ENCODE peak calls at places on chromosomes 3 and 15, in five cellular contexts. Y is cardiac fibroblast; M is NK-92 treated with Interleukin-12 subunit alpha and Interleukin-12 subunit beta, amount 100 ng/mL, for 24 hours; X is stimulated activated effector memory CD8-positive, alpha-beta T cell treated with anti-CD3 and anti-CD28 coated beads, Interleukin-12 subunit alpha, Interleukin-12 subunit beta, amount 100 ng/mL, for 72 hours; L is adipocyte. F is an unnamed sample.

GRCh38 chr3:48565591-48566400 is 2.2 kb upstream of the UCN2 start:
- DNase-seq in Y (peak), M (no peak), X (no peak), L (peak), F (no peak)

GRCh38 chr3:53941945-53942344 is 50.3 kb upstream of the SELENOK start:
- DNase-seq in Y (peak), M (no peak), X (no peak), L (no peak), F (no peak)

GRCh38 chr3:155325263-155325835 is 31.9 kb upstream of the STRIT1 start:
- DNase-seq in Y (no peak), M (no peak), X (no peak), L (no peak), F (no peak)

GRCh38 chr15:31264534-31265089 is 62.0 kb upstream of the KLF13 start:
- DNase-seq in Y (no peak), M (no peak), X (no peak), L (no peak), F (peak)

GRCh38 chr15:47991376-47991775 is 129.4 kb upstream of the SLC24A5 start:
- DNase-seq in Y (peak), M (no peak), X (no peak), L (no peak), F (no peak)

GRCh38 chr15:27527490-27528067 is 556.6 kb downstream of the GABRG3 start:
- DNase-seq in Y (no peak), M (no peak), X (no peak), L (no peak), F (no peak)

GRCh38 chr3:141452045-141452444 is 34.8 kb upstream of the RASA2 start:
- DNase-seq in Y (peak), M (no peak), X (peak), L (peak), F (no peak)

GRCh38 chr3:127073931-127074820 is 91.3 kb downstream of the PLXNA1 start:
- DNase-seq in Y (peak), M (no peak), X (no peak), L (peak), F (no peak)

GRCh38 chr15:59611277-59612260 is at the start of gene GCNT3:
- DNase-seq in Y (peak), M (no peak), X (no peak), L (peak), F (peak)

GRCh38 chr3:142987080-142987700 is 14.2 kb upstream of the U2SURP start:
- DNase-seq in Y (peak), M (no peak), X (no peak), L (peak), F (no peak)

GRCh38 chr3:138687236-138687635 is 78.7 kb downstream of the FAIM start:
- DNase-seq in Y (no peak), M (no peak), X (no peak), L (peak), F (no peak)

GRCh38 chr3:104032283-104032682 is 1334.4 kb upstream of the ALCAM start:
- DNase-seq in Y (no peak), M (no peak), X (no peak), L (peak), F (no peak)

GRCh38 chr3:84666468-84666867 is 292.3 kb upstream of the CADM2 start:
- DNase-seq in Y (no peak), M (no peak), X (no peak), L (no peak), F (no peak)

GRCh38 chr3:157865449-157865862 is 240.8 kb downstream of the SHOX2 start:
- DNase-seq in Y (no peak), M (peak), X (peak), L (no peak), F (no peak)

GRCh38 chr3:121165397-121165837 is 257.4 kb downstream of the STXBP5L start:
- DNase-seq in Y (no peak), M (no peak), X (no peak), L (no peak), F (no peak)

GRCh38 chr15:31442203-31443090 is 115.8 kb downstream of the KLF13 start:
- DNase-seq in Y (peak), M (no peak), X (no peak), L (peak), F (no peak)

GRCh38 chr3:60363817-60364216 is 887.4 kb downstream of the FHIT start:
- DNase-seq in Y (no peak), M (no peak), X (no peak), L (no peak), F (no peak)

GRCh38 chr15:98123834-98124233 is 163.3 kb downstream of the ARRDC4 start:
- DNase-seq in Y (no peak), M (no peak), X (no peak), L (no peak), F (no peak)

GRCh38 chr3:123419850-123420292 is 29.0 kb downstream of the ADCY5 start:
- DNase-seq in Y (no peak), M (no peak), X (no peak), L (no peak), F (peak)